ENCODE peak calls at places on chromosomes 16 and 17, in ten cellular contexts. W is stomach, G is mucosa of descending colon, C is dorsolateral prefrontal cortex, Y is choroid plexus epithelial cell, A is PC-3, R is brain microvascular endothelial cell, M is GM06990, D is psoas muscle, J is astrocyte of the cerebellum. V is an unnamed sample.

GRCh38 chr17:47724705-47725104 is 8.3 kb upstream of the TBX21 start:
- DNase-seq in G (no peak), A (no peak), J (no peak), W (no peak), R (no peak), D (no peak), C (no peak), M (no peak), Y (no peak), V (no peak)

GRCh38 chr16:85005278-85006069 is 5.9 kb downstream of the ZDHHC7 start:
- DNase-seq in M (no peak), Y (peak), G (peak), C (no peak), A (no peak), J (no peak), D (no peak), W (no peak), R (no peak), V (peak)

GRCh38 chr16:27813591-27813990 is 249.9 kb downstream of the GSG1L start:
- DNase-seq in A (no peak), D (no peak), C (peak), M (no peak), Y (no peak), W (no peak), G (no peak), R (no peak), J (no peak), V (no peak)

GRCh38 chr17:48540213-48540612 is 4.7 kb downstream of the HOXB2 start:
- DNase-seq in J (no peak), M (no peak), G (no peak), W (no peak), C (no peak), Y (no peak), R (no peak), D (no peak), A (no peak), V (no peak)

GRCh38 chr16:4660454-4661007 is 32.8 kb upstream of the NUDT16L1 start:
- DNase-seq in A (no peak), D (peak), M (peak), R (peak), Y (peak), C (peak), G (peak), J (peak), W (peak), V (peak)

GRCh38 chr17:28473542-28473941 is at the start of gene SLC13A2:
- DNase-seq in R (no peak), M (no peak), Y (no peak), W (peak), C (no peak), J (no peak), G (peak), A (no peak), D (no peak), V (no peak)

GRCh38 chr17:2190014-2190413 is 113.6 kb downstream of the SMG6 start:
- DNase-seq in Y (no peak), D (no peak), R (no peak), W (no peak), J (no peak), A (peak), M (no peak), C (no peak), G (peak), V (no peak)

GRCh38 chr16:28179354-28179753 is 32.4 kb downstream of the XPO6 start:
- DNase-seq in R (no peak), M (no peak), A (no peak), C (no peak), D (no peak), J (no peak), W (no peak), G (no peak), Y (no peak), V (no peak)

GRCh38 chr17:76174072-76174471 is 33.0 kb upstream of the FOXJ1 start:
- DNase-seq in C (no peak), W (no peak), J (no peak), D (no peak), Y (no peak), R (no peak), A (no peak), M (no peak), G (no peak), V (no peak)

GRCh38 chr16:64356267-64356666 is 765.6 kb downstream of the CDH11 start:
- DNase-seq in D (no peak), G (no peak), A (peak), J (peak), Y (peak), R (peak), W (no peak), M (no peak), C (no peak), V (peak)

GRCh38 chr16:30907064-30907463 is 10.7 kb downstream of the CTF1 start:
- DNase-seq in A (no peak), W (no peak), D (no peak), R (no peak), G (no peak), M (no peak), C (no peak), Y (no peak), J (no peak), V (no peak)

DNA sequence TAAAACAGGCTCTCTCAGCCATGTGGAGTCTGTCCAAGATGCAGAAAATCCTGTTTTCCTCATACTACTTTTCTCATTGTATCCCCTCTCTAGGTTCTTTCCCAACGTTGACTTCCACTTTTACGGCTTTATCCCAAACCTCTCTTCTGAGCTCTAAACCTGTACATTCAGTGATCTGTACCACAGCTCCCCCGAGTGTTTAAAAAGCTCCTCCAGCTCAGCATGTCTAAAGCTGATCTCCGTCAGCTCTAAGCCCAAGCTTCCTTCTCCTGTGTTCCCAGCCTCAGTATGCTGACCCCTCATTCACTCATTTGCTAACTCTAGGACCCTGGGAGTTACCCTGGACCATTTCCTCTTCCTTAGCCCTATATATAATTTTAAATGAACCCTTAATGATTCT is 144.6 kb downstream of the DNAH9 start:
- DNase-seq in A (no peak), M (no peak), W (no peak), R (no peak), D (no peak), C (no peak), G (peak), J (no peak), Y (no peak), V (no peak)
- TF ChIP-seq CTCF in A (no peak), M (no peak), W (no peak), R (no peak), D (no peak), C (no peak), G (no peak), J (no peak), Y (no peak), V (no peak)

GRCh38 chr17:38609280-38610031 is 3.7 kb upstream of the SRCIN1 start:
- DNase-seq in C (no peak), M (no peak), D (no peak), J (no peak), Y (no peak), A (no peak), R (no peak), G (no peak), W (no peak), V (no peak)
- H3K4me3 ChIP-seq in C (no peak), M (no peak), D (no peak), J (no peak), Y (no peak), A (no peak), R (no peak), G (no peak), W (no peak), V (no peak)

GRCh38 chr16:78584991-78585390 is 485.5 kb downstream of the WWOX start:
- DNase-seq in Y (no peak), M (no peak), C (no peak), D (no peak), J (no peak), G (no peak), R (no peak), W (no peak), A (no peak), V (no peak)
- TF ChIP-seq CTCF in Y (no peak), M (no peak), C (no peak), D (no peak), J (no peak), G (no peak), R (no peak), W (no peak), A (no peak), V (no peak)

GRCh38 chr16:11255737-11256656 is at the start of gene SOCS1:
- DNase-seq in G (peak), J (peak), A (peak), D (peak), W (peak), R (peak), C (peak), Y (peak), M (peak), V (peak)

GRCh38 chr16:11259288-11259621 is 3.3 kb upstream of the SOCS1 start:
- DNase-seq in D (no peak), M (no peak), C (no peak), R (no peak), W (no peak), G (no peak), J (no peak), A (no peak), Y (no peak), V (no peak)

GRCh38 chr16:11256657-11257130 is 690 bp upstream of the SOCS1 start:
- DNase-seq in M (no peak), J (no peak), W (peak), D (peak), Y (peak), R (no peak), C (no peak), A (peak), G (peak), V (no peak)

GRCh38 chr16:11258553-11259287 is 2.7 kb upstream of the SOCS1 start:
- DNase-seq in M (peak), R (no peak), W (peak), G (peak), A (no peak), D (peak), Y (peak), C (peak), J (no peak), V (no peak)

GRCh38 chr16:11257131-11257938 is 1.3 kb upstream of the SOCS1 start:
- DNase-seq in C (peak), Y (peak), A (peak), J (peak), D (peak), R (peak), W (peak), M (peak), G (peak), V (peak)
- H3K4me3 ChIP-seq in C (peak), Y (peak), A (peak), J (peak), D (peak), R (peak), W (peak), M (peak), G (no peak), V (peak)

DNA sequence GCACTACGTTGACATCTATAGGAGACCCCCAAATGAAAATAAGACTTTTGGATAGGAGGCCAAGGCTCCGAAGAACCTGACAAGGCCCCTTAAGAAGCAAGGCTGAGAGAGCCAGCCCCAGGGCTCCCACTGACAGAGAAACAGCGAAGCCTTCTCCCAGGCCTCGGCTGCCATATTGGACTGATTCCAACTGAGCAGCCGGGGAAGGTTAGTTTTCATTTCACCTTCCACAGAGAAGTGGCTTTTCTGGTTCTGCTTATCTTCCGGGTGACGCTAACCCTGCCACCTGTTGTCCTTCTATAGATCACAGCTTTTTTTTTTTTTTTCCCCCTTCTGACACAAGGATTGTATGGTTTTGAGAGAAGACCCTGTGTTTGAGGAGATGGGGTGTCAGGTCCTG is 356.7 kb downstream of the SOX9 start:
- DNase-seq in R (no peak), Y (no peak), J (no peak), W (peak), D (no peak), A (peak), G (peak), M (no peak), C (no peak), V (peak)
- TF ChIP-seq CTCF in R (no peak), Y (no peak), J (no peak), W (no peak), D (no peak), A (peak), G (no peak), M (no peak), C (no peak), V (no peak)

DNA sequence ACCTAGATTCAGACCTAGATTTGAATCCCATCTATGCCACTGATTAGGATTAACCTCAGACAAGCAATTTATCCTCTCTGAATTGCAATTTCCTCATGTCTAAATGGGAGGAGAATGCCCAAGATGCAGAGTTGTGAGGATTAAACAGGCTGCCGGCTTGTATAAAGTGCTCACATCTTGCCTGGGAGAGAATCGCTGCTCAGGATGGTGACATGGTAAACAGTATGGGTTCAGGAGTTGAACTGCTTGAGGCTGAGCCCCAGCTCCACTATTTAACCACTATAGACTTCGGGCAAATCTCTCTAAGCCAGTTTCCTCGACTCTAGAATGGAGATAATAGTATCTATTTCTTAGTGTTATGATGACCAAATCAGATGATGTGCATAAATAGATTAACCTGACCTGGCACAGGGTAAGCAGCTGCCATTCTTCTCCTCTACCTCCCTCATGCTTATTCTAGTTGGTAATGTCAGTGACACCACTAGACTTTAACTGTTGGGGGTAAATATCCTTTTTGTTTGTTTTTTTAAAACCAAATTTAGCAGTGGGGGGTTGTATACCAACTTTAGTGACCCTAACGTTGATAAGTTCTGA is 732 bp upstream of the RPL27 start:
- DNase-seq in M (no peak), R (no peak), D (no peak), G (no peak), J (no peak), W (no peak), C (no peak), Y (no peak), A (peak), V (no peak)
- H3K4me3 ChIP-seq in M (peak), R (peak), D (peak), G (no peak), J (peak), W (peak), C (peak), Y (peak), A (peak), V (peak)

GRCh38 chr16:87652386-87652785 is 50.1 kb downstream of the JPH3 start:
- DNase-seq in A (no peak), D (no peak), G (no peak), M (no peak), Y (no peak), R (no peak), J (no peak), C (no peak), W (no peak), V (no peak)

GRCh38 chr16:87654826-87655225 is 52.5 kb downstream of the JPH3 start:
- DNase-seq in G (no peak), C (no peak), R (no peak), A (no peak), Y (no peak), J (no peak), D (no peak), M (no peak), W (no peak), V (no peak)

GRCh38 chr16:87652799-87653198 is 50.5 kb downstream of the JPH3 start:
- DNase-seq in C (no peak), R (no peak), Y (no peak), G (no peak), W (no peak), D (no peak), J (no peak), M (no peak), A (no peak), V (no peak)

GRCh38 chr16:87648698-87649487 is 46.6 kb downstream of the JPH3 start:
- DNase-seq in R (no peak), W (no peak), J (no peak), M (no peak), A (no peak), G (no peak), D (no peak), Y (no peak), C (no peak), V (no peak)

DNA sequence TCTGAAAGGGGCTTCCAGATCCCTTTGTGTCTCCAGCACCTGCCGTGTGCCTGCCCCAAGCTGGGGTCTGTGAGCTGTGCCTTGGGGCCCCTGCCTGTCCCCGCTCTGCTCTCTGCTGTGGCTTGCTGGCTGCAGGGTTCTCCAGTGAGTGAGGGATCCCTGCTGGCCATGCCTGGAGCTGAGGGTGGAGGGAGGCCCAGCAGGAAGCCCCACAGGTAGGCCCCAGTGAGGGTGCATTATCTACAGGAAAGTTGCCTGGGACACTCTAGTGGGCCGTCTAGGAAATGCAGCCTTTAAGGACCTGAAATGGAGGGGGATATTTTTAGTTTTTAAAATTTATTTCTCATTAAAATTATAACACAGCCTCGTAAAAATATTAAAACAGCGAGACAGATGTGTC is 50.9 kb downstream of the JPH3 start:
- DNase-seq in G (no peak), W (no peak), M (no peak), C (no peak), A (peak), R (no peak), D (no peak), Y (peak), J (no peak), V (peak)
- TF ChIP-seq CTCF in G (no peak), W (no peak), M (peak), C (no peak), A (peak), R (peak), D (no peak), Y (peak), J (peak), V (peak)

DNA sequence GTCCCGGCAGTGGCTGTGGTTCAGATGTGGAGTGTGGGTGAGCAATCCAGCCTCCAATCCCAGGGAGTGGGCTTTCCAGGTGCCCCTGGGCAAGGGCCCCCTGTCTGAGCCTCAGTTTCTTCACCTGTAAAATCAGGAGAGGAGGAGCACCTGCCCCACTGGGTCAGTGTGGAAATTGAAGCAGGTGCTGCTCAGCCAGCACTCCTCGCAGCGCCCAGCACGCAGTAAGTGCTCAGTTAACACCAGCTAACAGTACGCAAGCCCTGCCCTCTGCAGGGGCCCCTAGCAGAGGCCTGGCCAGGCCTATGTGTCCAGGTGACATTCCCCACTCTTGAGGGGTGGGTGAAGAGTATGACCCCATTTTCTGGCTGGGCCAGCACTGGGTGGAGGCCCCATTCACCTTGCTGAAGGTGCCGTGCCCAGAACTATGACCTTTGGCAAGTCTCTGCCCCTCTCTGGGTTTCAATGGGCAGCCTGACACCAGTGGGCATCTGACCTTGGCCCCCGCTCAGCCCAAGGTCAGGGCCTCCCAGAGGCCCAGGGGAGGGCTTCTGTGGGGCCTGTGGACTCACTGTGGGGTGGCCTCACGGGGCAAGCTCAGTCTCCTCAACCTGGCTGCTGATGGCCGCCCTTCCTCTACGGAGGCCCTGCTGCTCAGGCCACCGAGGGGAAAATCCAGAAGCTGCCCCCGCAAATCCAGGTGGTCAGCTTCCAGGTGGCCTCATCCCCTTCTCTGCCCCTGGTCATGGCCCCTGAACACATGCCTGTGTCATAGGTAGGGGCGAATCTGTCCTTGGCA is 2.5 kb downstream of the MTSS2 start:
- DNase-seq in D (peak), G (no peak), A (no peak), C (no peak), J (no peak), R (no peak), Y (no peak), W (no peak), M (no peak), V (no peak)
- H3K4me3 ChIP-seq in D (peak), G (no peak), A (no peak), C (peak), J (peak), R (no peak), Y (peak), W (peak), M (no peak), V (peak)

DNA sequence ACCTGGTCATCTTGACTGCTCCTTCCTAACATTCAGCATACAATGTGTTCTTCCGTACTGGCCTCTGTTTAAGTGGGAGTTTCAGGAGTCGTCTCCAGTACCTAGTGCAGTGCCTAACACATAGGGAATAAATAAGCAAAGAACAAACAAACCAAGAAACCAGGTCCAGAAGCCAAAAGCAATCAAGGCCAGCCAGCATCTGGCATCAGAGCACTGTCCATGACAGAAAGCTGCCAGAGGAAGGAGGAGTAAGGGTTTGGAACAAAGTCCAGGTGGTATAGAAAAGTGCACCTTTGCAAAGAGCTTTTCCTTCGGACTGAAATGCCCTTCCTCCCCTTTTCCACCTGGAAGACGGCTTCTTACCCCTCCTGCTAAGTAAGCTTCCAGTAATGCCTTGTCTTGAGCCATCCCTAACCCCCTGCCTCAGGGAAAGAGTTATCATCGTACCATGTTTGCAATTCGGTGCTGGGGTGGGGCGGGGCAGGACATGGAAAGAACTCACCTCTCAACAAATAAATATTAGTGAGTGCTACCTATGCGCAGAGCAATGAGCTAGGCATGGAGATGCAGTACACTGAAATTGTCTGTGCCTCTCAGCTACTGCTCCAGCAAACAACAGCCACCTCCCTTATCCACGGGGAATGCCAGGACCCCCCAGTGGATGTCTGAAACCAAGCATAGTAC is 47.6 kb downstream of the C17orf67 start:
- DNase-seq in W (no peak), A (peak), R (no peak), M (no peak), Y (no peak), J (no peak), G (no peak), D (no peak), C (no peak), V (peak)
- TF ChIP-seq CTCF in W (no peak), A (no peak), R (no peak), M (no peak), Y (no peak), J (no peak), G (no peak), D (no peak), C (no peak), V (no peak)

V was measured in bronchial epithelial cell.